ENCODE peak calls at places on chromosomes 13 and 19, in four cellular contexts. N is HL-60; C is activated naive CD8-positive, alpha-beta T cell treated with anti-CD3 and anti-CD28 coated beads, Interleukin-2, amount 50 U/mL, for 16 hours; P is Calu3. X is an unnamed sample.

GRCh38 chr19:2695288-2695866 is 7.1 kb downstream of the GNG7 start:
- DNase-seq in N (no peak), C (no peak), P (peak), X (no peak)

GRCh38 chr19:41328157-41328817 is 18.3 kb downstream of the CCDC97 start:
- DNase-seq in N (no peak), C (peak), P (no peak), X (no peak)

GRCh38 chr13:37382156-37382555 is 216.4 kb downstream of the POSTN start:
- DNase-seq in N (no peak), C (no peak), P (no peak), X (no peak)

GRCh38 chr19:33616346-33616745 is 5.4 kb upstream of the CHST8 start:
- DNase-seq in N (no peak), C (no peak), P (no peak), X (no peak)

GRCh38 chr13:44365899-44366298 is 7.7 kb upstream of the SERP2 start:
- DNase-seq in N (no peak), C (no peak), P (no peak), X (no peak)

GRCh38 chr13:25153736-25154135 is 18.4 kb downstream of the AMER2 start:
- DNase-seq in N (no peak), C (no peak), P (no peak), X (no peak)

GRCh38 chr19:38003427-38004099 is 96.6 kb downstream of the SIPA1L3 start:
- DNase-seq in N (no peak), C (no peak), P (peak), X (peak)

GRCh38 chr13:90956036-90956435 is 391.5 kb upstream of the MIR17HG start:
- DNase-seq in N (no peak), C (no peak), P (no peak), X (no peak)

GRCh38 chr13:35978607-35979316 is 152.4 kb downstream of the DCLK1 start:
- DNase-seq in N (peak), C (no peak), P (peak), X (peak)

GRCh38 chr19:5113633-5114586 is 145.0 kb downstream of the KDM4B start:
- DNase-seq in N (no peak), C (no peak), P (no peak), X (no peak)

GRCh38 chr13:78201411-78201810 is 282.8 kb upstream of the EDNRB start:
- DNase-seq in N (no peak), C (no peak), P (no peak), X (no peak)

GRCh38 chr13:25286308-25286968 is 850 bp downstream of the MTMR6 start:
- DNase-seq in N (no peak), C (no peak), P (no peak), X (peak)

X was measured in colonic mucosa.